ENCODE peak calls at places on chromosomes 7 and 10, in nine cellular contexts. One of them, this sample, is unnamed.

GRCh38 chr10:131422731-131423130 is 111.2 kb upstream of the TCERG1L start:
- DNase-seq in endothelial cell: no peak
- DNase-seq in right lobe of liver: no peak
- DNase-seq in prostate gland: no peak
- DNase-seq in right atrium auricular region: no peak
- DNase-seq in transverse colon: no peak
- DNase-seq in lower lobe of right lung: no peak
- DNase-seq in HFFc6: no peak
- DNase-seq in progenitor cell of endocrine pancreas: no peak
- DNase-seq in this sample: no peak

GRCh38 chr7:1210321-1210978 is 22.2 kb upstream of the UNCX start:
- DNase-seq in progenitor cell of endocrine pancreas: no peak
- DNase-seq in right atrium auricular region: no peak
- DNase-seq in lower lobe of right lung: no peak
- DNase-seq in transverse colon: no peak
- DNase-seq in right lobe of liver: no peak
- DNase-seq in HFFc6: no peak
- DNase-seq in prostate gland: peak; percentile 44
- DNase-seq in endothelial cell: no peak
- DNase-seq in this sample: no peak

GRCh38 chr7:122790558-122790957 is 87.8 kb upstream of the RNF148 start:
- DNase-seq in progenitor cell of endocrine pancreas: no peak
- DNase-seq in lower lobe of right lung: no peak
- DNase-seq in right atrium auricular region: no peak
- DNase-seq in right lobe of liver: no peak
- DNase-seq in prostate gland: no peak
- DNase-seq in transverse colon: no peak
- DNase-seq in endothelial cell: no peak
- DNase-seq in HFFc6: no peak
- DNase-seq in this sample: no peak

GRCh38 chr10:102997998-102998397 is 79.9 kb downstream of the CNNM2 start:
- DNase-seq in right atrium auricular region: no peak
- DNase-seq in lower lobe of right lung: no peak
- DNase-seq in transverse colon: no peak
- DNase-seq in right lobe of liver: no peak
- DNase-seq in HFFc6: no peak
- DNase-seq in progenitor cell of endocrine pancreas: no peak
- DNase-seq in endothelial cell: no peak
- DNase-seq in prostate gland: no peak
- DNase-seq in this sample: no peak

GRCh38 chr10:124916585-124917167 is 25.2 kb upstream of the ZRANB1 start:
- DNase-seq in transverse colon: peak; percentile 99
- DNase-seq in right atrium auricular region: peak; percentile 99
- DNase-seq in endothelial cell: peak; percentile 99
- DNase-seq in right lobe of liver: peak; percentile 99
- DNase-seq in lower lobe of right lung: peak; percentile 99
- DNase-seq in progenitor cell of endocrine pancreas: peak; percentile 96
- DNase-seq in prostate gland: peak; percentile 98
- DNase-seq in HFFc6: peak; percentile 95
- DNase-seq in this sample: peak; percentile 94

GRCh38 chr10:6148251-6148691 is 54.5 kb upstream of the PFKFB3 start:
- DNase-seq in endothelial cell: no peak
- DNase-seq in HFFc6: no peak
- DNase-seq in lower lobe of right lung: peak; percentile 56
- DNase-seq in prostate gland: no peak
- DNase-seq in progenitor cell of endocrine pancreas: no peak
- DNase-seq in right atrium auricular region: no peak
- DNase-seq in right lobe of liver: peak; percentile 62
- DNase-seq in transverse colon: peak; percentile 26
- DNase-seq in this sample: no peak

GRCh38 chr10:48729222-48729621 is 44.5 kb downstream of the WDFY4 start:
- DNase-seq in progenitor cell of endocrine pancreas: no peak
- DNase-seq in transverse colon: no peak
- DNase-seq in endothelial cell: no peak
- DNase-seq in HFFc6: no peak
- DNase-seq in right lobe of liver: no peak
- DNase-seq in lower lobe of right lung: no peak
- DNase-seq in prostate gland: no peak
- DNase-seq in right atrium auricular region: peak; percentile 28
- DNase-seq in this sample: no peak

GRCh38 chr7:78770422-78771410 is 682.8 kb downstream of the MAGI2 start:
- DNase-seq in endothelial cell: no peak
- DNase-seq in progenitor cell of endocrine pancreas: no peak
- DNase-seq in prostate gland: no peak
- DNase-seq in HFFc6: peak; percentile 1
- DNase-seq in transverse colon: no peak
- DNase-seq in right atrium auricular region: no peak
- DNase-seq in lower lobe of right lung: no peak
- DNase-seq in right lobe of liver: no peak
- DNase-seq in this sample: no peak

GRCh38 chr7:42940985-42941847 is 9.0 kb downstream of the MRPL32 start:
- DNase-seq in HFFc6: peak; percentile 64
- DNase-seq in right lobe of liver: peak; percentile 74
- DNase-seq in prostate gland: peak; percentile 88
- DNase-seq in endothelial cell: peak; percentile 82
- DNase-seq in transverse colon: peak; percentile 73
- DNase-seq in progenitor cell of endocrine pancreas: peak; percentile 72
- DNase-seq in lower lobe of right lung: peak; percentile 83
- DNase-seq in right atrium auricular region: peak; percentile 81
- DNase-seq in this sample: peak; percentile 88

DNA sequence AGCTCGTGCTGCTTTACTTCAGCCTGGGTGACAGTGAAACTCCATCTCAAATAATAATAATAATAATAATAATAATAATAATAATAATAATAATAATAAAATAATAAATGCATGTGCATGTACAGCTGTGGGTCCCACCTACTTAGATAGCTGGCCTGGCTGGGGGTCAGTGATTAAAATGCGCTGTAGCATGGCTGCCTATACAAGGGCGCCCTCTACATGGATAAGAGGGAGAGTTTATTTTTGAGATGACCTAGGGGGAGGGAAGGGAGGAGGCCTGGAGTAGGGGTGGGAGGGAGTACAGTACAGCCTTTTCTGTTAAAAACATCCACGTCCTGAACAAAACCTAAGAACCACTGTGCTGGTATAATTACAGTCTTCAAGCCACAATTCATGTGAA is 146.4 kb downstream of the TMEM178B start:
- DNase-seq in transverse colon: no peak
- DNase-seq in HFFc6: no peak
- DNase-seq in prostate gland: no peak
- DNase-seq in endothelial cell: no peak
- DNase-seq in right atrium auricular region: no peak
- DNase-seq in progenitor cell of endocrine pancreas: no peak
- DNase-seq in right lobe of liver: no peak
- DNase-seq in lower lobe of right lung: no peak
- DNase-seq in this sample: peak; percentile 6
- TF ChIP-seq CTCF in transverse colon: no peak
- TF ChIP-seq CTCF in HFFc6: peak; percentile 55
- TF ChIP-seq CTCF in prostate gland: no peak
- TF ChIP-seq CTCF in endothelial cell: peak; percentile 41
- TF ChIP-seq CTCF in right atrium auricular region: peak; percentile 30
- TF ChIP-seq CTCF in progenitor cell of endocrine pancreas: peak; percentile 25
- TF ChIP-seq CTCF in right lobe of liver: no peak
- TF ChIP-seq CTCF in lower lobe of right lung: no peak
- TF ChIP-seq CTCF in this sample: no peak

DNA sequence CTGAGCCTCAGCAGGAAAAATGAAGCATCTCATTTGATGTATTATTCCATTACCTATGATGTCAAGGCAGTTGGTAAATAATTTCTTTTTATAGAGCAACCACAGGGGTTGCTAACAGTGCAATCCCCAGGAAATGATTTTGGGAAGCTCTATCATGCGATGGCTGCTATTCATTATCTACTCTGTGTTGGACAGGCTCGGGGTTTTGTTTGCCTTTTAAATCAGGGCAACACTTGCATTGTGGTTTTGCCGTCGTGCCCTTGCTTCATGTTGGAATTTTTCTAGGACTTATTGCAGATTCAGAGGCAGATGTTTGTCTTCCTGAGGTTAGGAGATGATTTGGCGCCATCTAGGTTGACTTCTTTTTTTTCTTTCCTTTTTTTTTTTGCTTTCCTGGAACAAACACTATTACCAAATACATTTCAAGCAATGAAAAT is 128.4 kb downstream of the BICC1 start:
- DNase-seq in transverse colon: no peak
- DNase-seq in progenitor cell of endocrine pancreas: no peak
- DNase-seq in prostate gland: no peak
- DNase-seq in right lobe of liver: no peak
- DNase-seq in HFFc6: peak; percentile 97
- DNase-seq in right atrium auricular region: no peak
- DNase-seq in lower lobe of right lung: no peak
- DNase-seq in endothelial cell: no peak
- DNase-seq in this sample: peak; percentile 46
- TF ChIP-seq CTCF in transverse colon: no peak
- TF ChIP-seq CTCF in progenitor cell of endocrine pancreas: no peak
- TF ChIP-seq CTCF in prostate gland: peak; percentile 4
- TF ChIP-seq CTCF in right lobe of liver: peak; percentile 36
- TF ChIP-seq CTCF in HFFc6: peak; percentile 71
- TF ChIP-seq CTCF in right atrium auricular region: peak; percentile 55
- TF ChIP-seq CTCF in lower lobe of right lung: peak; percentile 9
- TF ChIP-seq CTCF in endothelial cell: no peak
- TF ChIP-seq CTCF in this sample: no peak

DNA sequence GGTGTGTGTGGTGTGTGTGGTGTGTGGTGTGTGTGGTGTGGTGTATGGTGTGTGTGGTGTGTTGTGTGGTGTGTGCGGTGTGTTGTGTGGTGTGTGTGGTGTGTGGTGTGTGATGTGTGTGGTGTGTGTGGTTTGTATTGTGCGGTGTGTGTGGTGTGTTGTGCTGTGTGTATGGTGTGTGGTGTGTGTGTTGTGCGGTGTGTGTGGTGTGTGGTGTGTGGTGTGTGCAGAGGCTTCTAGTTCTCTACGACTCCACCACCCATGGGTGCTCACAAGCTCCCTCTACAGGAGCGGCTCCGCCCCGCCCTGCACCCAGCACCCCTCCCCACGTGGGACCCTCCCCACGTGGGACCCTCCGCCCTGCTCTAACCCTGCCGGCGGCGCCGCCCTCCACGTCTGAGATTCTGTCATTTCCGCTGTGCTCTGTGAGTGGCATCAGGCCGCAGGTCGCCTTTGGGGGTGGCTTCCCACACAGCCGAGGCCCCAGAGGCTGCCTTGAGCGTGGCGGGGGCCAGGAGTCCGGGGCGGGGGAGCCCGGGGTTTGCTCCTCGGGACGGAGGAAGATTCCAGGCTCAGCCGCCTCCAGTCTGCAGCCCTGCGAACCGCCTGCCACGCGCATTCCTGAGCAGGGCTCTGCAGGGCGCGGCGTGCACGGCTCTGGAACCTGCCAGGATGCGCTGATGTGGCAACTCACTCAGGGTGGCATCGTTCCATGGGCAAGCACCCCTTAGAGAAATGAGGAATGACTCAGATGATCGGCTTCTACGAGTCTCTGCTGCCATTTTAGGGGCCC is 37.0 kb upstream of the DNAJB6 start:
- DNase-seq in endothelial cell: no peak
- DNase-seq in right lobe of liver: no peak
- DNase-seq in transverse colon: no peak
- DNase-seq in right atrium auricular region: no peak
- DNase-seq in prostate gland: no peak
- DNase-seq in HFFc6: no peak
- DNase-seq in progenitor cell of endocrine pancreas: no peak
- DNase-seq in lower lobe of right lung: no peak
- DNase-seq in this sample: peak; percentile 67
- TF ChIP-seq CTCF in endothelial cell: no peak
- TF ChIP-seq CTCF in right lobe of liver: no peak
- TF ChIP-seq CTCF in transverse colon: no peak
- TF ChIP-seq CTCF in right atrium auricular region: no peak
- TF ChIP-seq CTCF in prostate gland: no peak
- TF ChIP-seq CTCF in HFFc6: no peak
- TF ChIP-seq CTCF in progenitor cell of endocrine pancreas: no peak
- TF ChIP-seq CTCF in lower lobe of right lung: no peak
- TF ChIP-seq CTCF in this sample: peak; percentile 25

GRCh38 chr7:37558320-37558719 is 109.7 kb upstream of the ELMO1 start:
- DNase-seq in endothelial cell: no peak
- DNase-seq in transverse colon: no peak
- DNase-seq in HFFc6: no peak
- DNase-seq in right lobe of liver: no peak
- DNase-seq in lower lobe of right lung: no peak
- DNase-seq in progenitor cell of endocrine pancreas: no peak
- DNase-seq in prostate gland: no peak
- DNase-seq in right atrium auricular region: no peak
- DNase-seq in this sample: no peak
- TF ChIP-seq CTCF in endothelial cell: no peak
- TF ChIP-seq CTCF in transverse colon: no peak
- TF ChIP-seq CTCF in HFFc6: no peak
- TF ChIP-seq CTCF in right lobe of liver: no peak
- TF ChIP-seq CTCF in lower lobe of right lung: no peak
- TF ChIP-seq CTCF in progenitor cell of endocrine pancreas: no peak
- TF ChIP-seq CTCF in prostate gland: no peak
- TF ChIP-seq CTCF in right atrium auricular region: no peak
- TF ChIP-seq CTCF in this sample: no peak

DNA sequence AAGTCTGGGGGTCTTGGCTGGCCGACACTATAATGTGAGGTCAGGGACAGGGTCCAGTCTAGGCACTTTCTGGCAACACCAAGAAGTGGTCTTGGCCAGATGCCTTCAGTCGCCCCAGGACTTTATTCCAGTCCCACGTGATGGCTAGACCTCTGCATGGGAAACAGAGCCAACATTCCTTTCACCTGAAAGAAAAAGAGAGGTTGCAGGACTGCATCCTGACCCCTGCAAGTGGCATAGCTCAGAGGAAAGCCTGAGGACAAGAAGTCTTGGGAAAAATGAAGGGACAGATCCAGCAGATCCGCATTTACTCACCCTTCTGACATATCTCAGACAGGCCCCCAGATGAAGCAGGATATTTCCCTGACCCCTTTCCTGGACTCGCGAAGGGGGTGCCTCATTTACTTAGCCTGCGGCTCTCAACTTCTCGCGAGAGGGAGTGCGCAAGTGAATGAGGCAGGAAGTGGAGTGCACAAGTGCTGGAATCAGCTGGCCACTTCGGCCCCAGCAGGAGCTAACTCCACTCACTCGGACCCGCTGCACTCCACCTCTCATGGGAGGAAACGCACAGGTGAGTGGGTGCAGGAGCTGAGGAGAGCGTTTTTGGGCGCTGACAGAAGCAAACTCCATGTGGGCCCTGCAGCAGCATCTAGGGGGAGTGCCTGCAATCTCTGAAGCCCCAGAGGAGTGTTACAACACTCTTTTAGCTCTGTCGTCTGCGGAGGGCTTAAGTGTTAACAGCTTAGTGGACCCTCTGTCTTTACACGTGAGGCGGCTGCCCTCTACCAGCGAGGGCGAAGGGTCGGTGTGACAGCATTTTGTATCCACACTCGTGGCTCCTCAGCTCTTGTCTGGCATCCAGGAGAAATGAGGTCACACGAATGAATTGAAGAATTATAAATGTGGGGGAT is 916.2 kb upstream of the GHITM start:
- DNase-seq in progenitor cell of endocrine pancreas: no peak
- DNase-seq in HFFc6: no peak
- DNase-seq in lower lobe of right lung: no peak
- DNase-seq in endothelial cell: no peak
- DNase-seq in right atrium auricular region: no peak
- DNase-seq in transverse colon: no peak
- DNase-seq in prostate gland: no peak
- DNase-seq in right lobe of liver: no peak
- DNase-seq in this sample: no peak
- TF ChIP-seq CTCF in progenitor cell of endocrine pancreas: no peak
- TF ChIP-seq CTCF in HFFc6: no peak
- TF ChIP-seq CTCF in lower lobe of right lung: no peak
- TF ChIP-seq CTCF in endothelial cell: no peak
- TF ChIP-seq CTCF in right atrium auricular region: no peak
- TF ChIP-seq CTCF in transverse colon: no peak
- TF ChIP-seq CTCF in prostate gland: no peak
- TF ChIP-seq CTCF in right lobe of liver: no peak
- TF ChIP-seq CTCF in this sample: no peak

GRCh38 chr10:11697718-11698527 is 44.3 kb upstream of the ECHDC3 start:
- DNase-seq in right atrium auricular region: no peak
- DNase-seq in lower lobe of right lung: no peak
- DNase-seq in right lobe of liver: peak; percentile 63
- DNase-seq in progenitor cell of endocrine pancreas: no peak
- DNase-seq in endothelial cell: no peak
- DNase-seq in transverse colon: no peak
- DNase-seq in HFFc6: no peak
- DNase-seq in prostate gland: no peak
- DNase-seq in this sample: no peak
- TF ChIP-seq CTCF in right atrium auricular region: no peak
- TF ChIP-seq CTCF in lower lobe of right lung: no peak
- TF ChIP-seq CTCF in right lobe of liver: peak; percentile 15
- TF ChIP-seq CTCF in progenitor cell of endocrine pancreas: no peak
- TF ChIP-seq CTCF in endothelial cell: no peak
- TF ChIP-seq CTCF in transverse colon: no peak
- TF ChIP-seq CTCF in HFFc6: peak; percentile 28
- TF ChIP-seq CTCF in prostate gland: no peak
- TF ChIP-seq CTCF in this sample: no peak